ENCODE peak calls at places on chromosome 6, in ten cellular contexts. K is spleen, L is Peyer's patch, N is heart left ventricle, E is suprapubic skin, A is prostate gland, F is sigmoid colon, M is A549, T is ovary, R is right lobe of liver. O is an unnamed sample.

GRCh38 chr6:151440930-151441329 is 11.0 kb downstream of the RMND1 start:
- DNase-seq in L (no peak), A (no peak), M (no peak), F (no peak), T (no peak), N (no peak), K (no peak), E (no peak), R (no peak), O (no peak)

GRCh38 chr6:161637658-161638057 is 363.8 kb upstream of the AGPAT4 start:
- DNase-seq in E (no peak), K (no peak), L (no peak), R (peak), N (no peak), A (no peak), F (no peak), T (no peak), M (no peak), O (no peak)

GRCh38 chr6:108575905-108576494 is 15.3 kb downstream of the FOXO3 start:
- DNase-seq in K (no peak), L (no peak), T (no peak), N (no peak), M (no peak), A (no peak), F (no peak), E (no peak), R (no peak), O (no peak)

GRCh38 chr6:169701218-169701952 is 444 bp downstream of the WDR27 start:
- DNase-seq in T (no peak), R (no peak), K (no peak), A (peak), F (peak), L (no peak), M (no peak), N (no peak), E (no peak), O (no peak)

GRCh38 chr6:120282005-120282404 is 932.4 kb upstream of the MAN1A1 start:
- DNase-seq in L (no peak), F (no peak), M (no peak), K (no peak), N (no peak), R (no peak), E (no peak), A (no peak), T (no peak), O (no peak)

GRCh38 chr6:70672549-70672948 is 4.9 kb downstream of the SMAP1 start:
- DNase-seq in A (no peak), F (no peak), N (no peak), T (no peak), L (no peak), R (no peak), M (no peak), K (no peak), E (no peak), O (no peak)

GRCh38 chr6:166957087-166957804 is 896 bp upstream of the RNASET2 start:
- DNase-seq in M (no peak), R (peak), N (peak), T (peak), L (peak), F (peak), K (peak), A (peak), E (no peak), O (peak)

GRCh38 chr6:33088258-33088930 is 12.6 kb downstream of the HLA-DPB1 start:
- DNase-seq in M (no peak), F (no peak), A (no peak), E (no peak), L (no peak), R (no peak), N (no peak), T (no peak), K (no peak), O (no peak)

GRCh38 chr6:75249837-75250236 is 6.2 kb upstream of the COX7A2 start:
- DNase-seq in A (no peak), N (no peak), E (no peak), F (no peak), T (no peak), L (no peak), R (no peak), M (no peak), K (no peak), O (no peak)

GRCh38 chr6:146868671-146869209 is 270.0 kb downstream of the ADGB start:
- DNase-seq in A (no peak), L (no peak), N (no peak), R (no peak), F (no peak), T (no peak), M (no peak), K (no peak), E (no peak), O (no peak)

GRCh38 chr6:168133707-168134398 is 54.8 kb upstream of the FRMD1 start:
- DNase-seq in A (no peak), N (no peak), R (no peak), F (peak), T (no peak), M (no peak), L (no peak), E (no peak), K (no peak), O (no peak)

GRCh38 chr6:99745651-99746050 is 139.0 kb downstream of the PRDM13 start:
- DNase-seq in M (no peak), T (no peak), L (no peak), N (no peak), E (no peak), K (no peak), R (no peak), F (no peak), A (no peak), O (no peak)

GRCh38 chr6:158666637-158667359 is 16.9 kb downstream of the SYTL3 start:
- DNase-seq in R (no peak), T (no peak), K (no peak), M (no peak), F (peak), E (no peak), L (no peak), A (peak), N (no peak), O (no peak)

GRCh38 chr6:168060521-168060931 is 18.5 kb downstream of the FRMD1 start:
- DNase-seq in R (peak), L (peak), F (no peak), A (peak), N (peak), K (no peak), M (peak), T (peak), E (no peak), O (no peak)

GRCh38 chr6:108564178-108564577 is 3.5 kb downstream of the FOXO3 start:
- DNase-seq in M (no peak), E (no peak), L (no peak), F (no peak), T (no peak), N (no peak), A (no peak), K (no peak), R (no peak), O (no peak)

DNA sequence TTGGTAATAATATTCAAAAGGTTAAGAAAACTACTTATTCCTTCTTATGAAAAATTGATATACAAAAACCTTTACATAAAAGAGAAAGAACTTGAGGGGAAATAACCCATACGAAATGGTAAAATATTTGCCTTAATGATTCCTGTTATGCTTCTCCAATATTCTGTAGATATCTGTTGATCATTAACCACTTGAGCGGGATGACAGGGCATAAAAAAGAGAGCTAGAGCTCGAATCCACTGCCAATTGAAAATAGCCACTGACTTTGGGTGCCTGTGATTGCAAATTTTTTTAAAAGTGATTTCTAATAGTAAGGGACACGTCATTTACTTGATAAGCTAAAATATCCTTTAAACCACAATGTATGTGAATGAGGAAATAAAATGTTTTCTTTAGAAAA is 188.1 kb downstream of the MOXD1 start:
- DNase-seq in T (no peak), R (no peak), F (no peak), L (no peak), E (no peak), M (no peak), N (no peak), K (no peak), A (no peak), O (no peak)
- TF ChIP-seq CTCF in T (no peak), R (no peak), F (no peak), L (no peak), E (no peak), M (no peak), N (no peak), K (no peak), A (no peak), O (no peak)

DNA sequence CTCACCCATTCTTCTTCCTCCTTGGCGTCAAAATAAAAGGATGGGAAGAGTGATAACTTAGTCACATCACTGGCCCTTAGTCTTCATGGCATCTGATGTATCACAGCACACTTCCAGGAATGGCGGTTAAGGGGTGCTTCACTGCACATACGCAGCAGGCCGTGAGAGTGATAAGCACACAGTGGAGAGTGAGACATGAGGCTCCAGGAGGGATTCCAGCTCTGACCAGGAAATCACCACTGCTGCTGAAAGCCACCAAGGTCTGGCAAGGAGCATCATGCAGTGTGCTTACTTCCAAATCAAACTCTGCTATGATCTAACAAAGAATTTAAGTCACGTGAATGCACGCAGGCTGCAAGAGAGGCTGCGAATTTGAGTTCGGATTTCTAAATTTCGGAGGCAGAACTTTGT is 62.4 kb downstream of the ARID1B start:
- DNase-seq in E (no peak), T (no peak), M (no peak), R (no peak), F (peak), A (no peak), N (no peak), L (no peak), K (no peak), O (no peak)
- TF ChIP-seq POLR2A in E (no peak), T (no peak), M (no peak), R (no peak), F (no peak), A (no peak), N (no peak), L (no peak), K (no peak), O (no peak)

DNA sequence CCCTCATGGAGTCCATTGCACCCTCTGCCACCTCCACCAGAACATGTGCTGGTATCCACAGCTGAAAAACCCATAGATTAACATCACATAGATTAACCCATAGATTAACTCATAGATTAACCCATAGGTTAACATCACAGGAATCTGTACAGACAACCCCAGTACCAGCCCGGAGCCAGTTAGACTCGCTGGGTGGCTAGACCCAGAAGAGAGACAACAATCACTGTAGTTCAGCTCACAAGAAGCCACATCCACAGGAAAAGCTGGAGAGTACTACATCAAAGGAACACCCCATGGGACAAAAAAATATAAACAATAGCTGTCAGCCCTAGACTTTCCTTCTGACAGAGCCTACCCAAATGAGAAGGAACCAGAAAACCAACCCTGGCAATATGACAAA is 25.1 kb downstream of the SERPINB9 start:
- DNase-seq in K (no peak), E (no peak), L (no peak), R (no peak), F (no peak), A (no peak), T (no peak), M (no peak), N (no peak), O (no peak)
- H3K27ac ChIP-seq in K (peak), E (no peak), L (peak), R (no peak), F (peak), A (no peak), T (peak), M (peak), N (peak), O (peak)

GRCh38 chr6:82088978-82089855 is 158.3 kb downstream of the IBTK start:
- DNase-seq in R (no peak), M (no peak), K (no peak), N (no peak), T (no peak), F (no peak), L (no peak), E (no peak), A (no peak), O (no peak)

GRCh38 chr6:82094166-82094806 is 153.3 kb downstream of the IBTK start:
- DNase-seq in N (no peak), L (no peak), A (no peak), M (no peak), K (no peak), F (no peak), R (no peak), E (no peak), T (no peak), O (no peak)

GRCh38 chr6:82097676-82098075 is 149.9 kb downstream of the IBTK start:
- DNase-seq in L (no peak), F (no peak), A (no peak), M (no peak), E (no peak), N (no peak), R (no peak), K (no peak), T (no peak), O (no peak)

DNA sequence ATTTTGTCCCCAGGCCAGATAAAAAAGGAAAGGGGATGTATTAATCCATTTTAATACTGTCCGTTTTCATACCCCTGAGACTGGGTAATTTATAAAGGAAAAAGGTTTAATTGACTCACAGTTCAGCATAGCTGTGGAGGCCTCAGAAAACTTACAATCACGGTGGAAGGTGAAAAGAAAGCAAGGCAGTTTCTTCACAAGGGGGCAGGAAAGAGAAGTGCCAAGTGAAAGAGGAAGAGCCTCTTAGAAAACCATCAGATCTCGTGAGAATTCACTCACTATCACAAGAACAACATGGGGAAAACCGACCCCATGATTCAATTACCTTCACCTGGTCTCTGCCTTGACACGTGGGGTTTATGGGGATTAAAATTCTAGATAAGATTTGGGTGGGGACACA is 152.5 kb downstream of the IBTK start:
- DNase-seq in L (no peak), K (no peak), N (no peak), F (no peak), T (no peak), E (no peak), A (no peak), M (no peak), R (no peak), O (no peak)
- TF ChIP-seq CTCF in L (no peak), K (no peak), N (no peak), F (no peak), T (no peak), E (no peak), A (no peak), M (no peak), R (no peak), O (no peak)

GRCh38 chr6:43629104-43629504 is at the start of gene GTPBP2:
- DNase-seq in T (peak), L (peak), E (peak), K (peak), M (peak), A (peak), R (peak), N (peak), F (peak), O (peak)
- TF ChIP-seq POLR2A in T (no peak), L (peak), E (no peak), K (no peak), M (no peak), A (peak), R (no peak), N (peak), F (peak), O (peak)

DNA sequence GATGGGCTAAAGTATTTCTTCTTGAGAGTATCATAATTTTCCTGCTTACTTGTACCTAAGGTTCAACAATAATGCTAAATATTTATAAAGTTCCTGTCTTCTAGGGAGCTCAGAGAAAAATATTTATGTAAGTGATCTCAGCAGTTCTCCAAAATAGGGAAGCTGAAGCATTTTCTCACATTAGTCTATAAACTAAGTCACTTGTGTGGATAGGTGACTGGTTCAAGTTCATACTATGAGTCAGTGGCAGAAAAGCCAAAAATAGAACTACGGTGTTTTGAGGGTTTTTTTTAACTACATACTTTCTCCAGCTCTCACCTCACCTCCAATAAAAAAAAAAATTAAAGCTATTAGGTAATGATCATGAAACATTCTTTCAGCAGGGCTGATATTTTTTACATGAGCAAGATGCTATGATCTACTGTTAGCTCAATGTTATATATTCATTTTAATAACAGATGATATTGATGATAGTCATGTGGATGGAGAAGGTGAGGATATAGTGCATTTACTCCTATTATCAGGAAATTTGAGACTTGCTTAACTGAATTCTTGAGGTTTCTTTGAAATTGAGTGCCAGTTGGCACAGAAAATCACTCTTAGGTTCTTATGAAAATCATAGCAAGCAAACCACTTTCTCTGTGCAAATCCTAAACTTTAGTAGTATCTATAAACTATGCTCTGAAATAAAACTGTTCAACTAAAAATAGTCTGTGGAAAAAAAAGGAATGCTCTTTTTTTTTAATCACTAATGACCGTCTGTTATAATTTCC is 4.1 kb upstream of the MOXD1 start:
- DNase-seq in A (no peak), K (no peak), F (no peak), R (no peak), M (no peak), E (no peak), T (no peak), N (no peak), L (no peak), O (no peak)
- H3K27ac ChIP-seq in A (no peak), K (no peak), F (no peak), R (no peak), M (no peak), E (no peak), T (no peak), N (no peak), L (no peak), O (no peak)

GRCh38 chr6:157642736-157643135 is 180.3 kb upstream of the SNX9 start:
- DNase-seq in M (no peak), N (no peak), A (no peak), T (no peak), E (peak), K (no peak), R (no peak), F (no peak), L (no peak), O (no peak)

GRCh38 chr6:157641837-157642236 is 181.2 kb upstream of the SNX9 start:
- DNase-seq in M (no peak), L (no peak), R (no peak), N (no peak), T (no peak), K (no peak), A (no peak), E (no peak), F (no peak), O (no peak)

GRCh38 chr6:157645201-157645795 is 177.7 kb upstream of the SNX9 start:
- DNase-seq in K (no peak), E (no peak), A (no peak), M (no peak), N (no peak), L (no peak), T (no peak), F (peak), R (no peak), O (no peak)

GRCh38 chr6:157646012-157646411 is 177.0 kb upstream of the SNX9 start:
- DNase-seq in F (peak), L (no peak), R (no peak), N (no peak), T (no peak), A (no peak), E (no peak), K (no peak), M (no peak), O (no peak)

GRCh38 chr6:157644043-157644810 is 178.8 kb upstream of the SNX9 start:
- DNase-seq in F (peak), N (no peak), K (no peak), R (no peak), A (no peak), E (peak), M (peak), T (no peak), L (no peak), O (no peak)
- TF ChIP-seq CTCF in F (no peak), N (no peak), K (no peak), R (no peak), A (no peak), E (no peak), M (peak), T (no peak), L (no peak), O (peak)

DNA sequence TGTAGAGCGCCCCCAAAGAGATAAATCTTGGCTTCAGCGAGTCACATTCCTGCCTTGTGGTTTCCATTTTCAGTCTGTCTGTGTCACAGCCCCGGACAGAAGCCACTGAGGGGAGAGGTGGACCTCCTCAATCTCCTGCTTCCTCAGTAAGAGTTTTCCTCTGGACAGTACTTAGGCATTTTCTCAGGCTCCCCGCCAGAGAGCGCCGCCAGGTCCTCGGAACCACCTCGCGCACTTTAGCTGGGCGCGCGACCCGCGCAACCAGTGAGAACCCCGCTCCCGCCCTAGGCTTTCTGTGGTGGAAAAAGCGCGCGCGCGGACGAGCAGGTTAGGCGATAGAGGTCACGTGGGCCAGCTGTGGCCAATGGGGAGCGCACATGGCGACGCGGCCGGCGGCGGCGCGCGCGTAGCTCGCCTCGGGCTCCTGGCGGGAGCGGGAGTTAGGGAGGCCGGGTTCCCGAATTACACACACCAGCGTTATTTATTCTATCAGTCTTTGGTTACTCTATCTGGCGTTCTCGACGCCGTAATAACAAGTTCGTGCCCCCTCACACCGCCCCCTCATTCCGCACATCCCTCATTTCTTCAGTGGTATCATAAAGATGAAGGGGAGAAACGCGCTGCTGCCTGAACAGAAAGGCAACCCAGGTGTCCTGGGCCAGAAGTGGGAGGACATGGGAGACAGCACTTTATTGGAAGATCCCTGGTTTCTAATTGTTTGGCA is 19.4 kb downstream of the PXT1 start:
- DNase-seq in T (peak), K (peak), M (peak), E (peak), R (peak), A (peak), N (peak), F (peak), L (peak), O (peak)
- TF ChIP-seq POLR2A in T (peak), K (no peak), M (peak), E (no peak), R (peak), A (peak), N (peak), F (peak), L (peak), O (peak)